ENCODE peak calls at places on chromosomes 13 and 19, in four cellular contexts. One of them, this sample, is unnamed. For H3K9me3 and H3K36me3, the result is how much of the 10 kb centered on the place peaks cover.

GRCh38 chr13:30354481-30355404 is 47.4 kb upstream of the KATNAL1 start:
- DNase-seq in tibial artery: no peak
- DNase-seq in left ventricle myocardium inferior: no peak
- DNase-seq in uterus: no peak
- DNase-seq in this sample: no peak

GRCh38 chr13:99876651-99877050 is 94.9 kb downstream of the ZIC5 start:
- DNase-seq in tibial artery: no peak
- DNase-seq in left ventricle myocardium inferior: no peak
- DNase-seq in uterus: no peak
- DNase-seq in this sample: no peak

GRCh38 chr19:6058411-6059201 is 51.7 kb downstream of the RFX2 start:
- DNase-seq in tibial artery: no peak
- DNase-seq in left ventricle myocardium inferior: no peak
- DNase-seq in uterus: no peak
- DNase-seq in this sample: no peak

GRCh38 chr13:59666504-59666903 is 497.2 kb downstream of the DIAPH3 start:
- DNase-seq in tibial artery: no peak
- DNase-seq in left ventricle myocardium inferior: no peak
- DNase-seq in uterus: no peak
- DNase-seq in this sample: no peak

GRCh38 chr13:75607447-75607846 is 28.7 kb upstream of the LMO7 start:
- DNase-seq in tibial artery: no peak
- DNase-seq in left ventricle myocardium inferior: no peak
- DNase-seq in uterus: no peak
- DNase-seq in this sample: no peak

GRCh38 chr13:31749929-31750328 is 10.6 kb downstream of the RXFP2 start:
- DNase-seq in tibial artery: no peak
- DNase-seq in left ventricle myocardium inferior: no peak
- DNase-seq in uterus: no peak
- DNase-seq in this sample: no peak

GRCh38 chr19:39112338-39112890 is 13.2 kb upstream of the PAK4 start:
- DNase-seq in tibial artery: no peak
- DNase-seq in left ventricle myocardium inferior: no peak
- DNase-seq in uterus: no peak
- DNase-seq in this sample: no peak

GRCh38 chr19:33905937-33906577 is 109.4 kb downstream of the KCTD15 start:
- DNase-seq in tibial artery: peak
- DNase-seq in left ventricle myocardium inferior: peak
- DNase-seq in uterus: peak
- DNase-seq in this sample: peak

GRCh38 chr19:56350416-56351045 is 35.9 kb upstream of the ZSCAN5A start:
- DNase-seq in tibial artery: peak
- DNase-seq in left ventricle myocardium inferior: no peak
- DNase-seq in uterus: peak
- DNase-seq in this sample: no peak

GRCh38 chr19:4328243-4328990 is 10.2 kb downstream of the STAP2 start:
- DNase-seq in tibial artery: peak
- DNase-seq in left ventricle myocardium inferior: peak
- DNase-seq in uterus: peak
- DNase-seq in this sample: peak

GRCh38 chr19:45444318-45445041 is 20.8 kb upstream of the ERCC1 start:
- DNase-seq in tibial artery: peak
- DNase-seq in left ventricle myocardium inferior: peak
- DNase-seq in uterus: peak
- DNase-seq in this sample: peak

GRCh38 chr19:19300613-19301012 is 19.7 kb downstream of the SUGP1 start:
- DNase-seq in tibial artery: no peak
- DNase-seq in left ventricle myocardium inferior: no peak
- DNase-seq in uterus: no peak
- DNase-seq in this sample: no peak

GRCh38 chr19:472005-472858 is 11.4 kb upstream of the SHC2 start:
- DNase-seq in tibial artery: no peak
- DNase-seq in left ventricle myocardium inferior: no peak
- DNase-seq in uterus: no peak
- DNase-seq in this sample: no peak

GRCh38 chr13:101202590-101202989 is 213.7 kb downstream of the NALCN start:
- DNase-seq in tibial artery: no peak
- DNase-seq in left ventricle myocardium inferior: no peak
- DNase-seq in uterus: no peak
- DNase-seq in this sample: no peak

GRCh38 chr19:18321729-18322091 is 1.2 kb downstream of the LSM4 start:
- DNase-seq in tibial artery: no peak
- DNase-seq in left ventricle myocardium inferior: no peak
- DNase-seq in uterus: no peak
- DNase-seq in this sample: no peak

GRCh38 chr13:107753286-107753685 is 462.1 kb downstream of the LIG4 start:
- DNase-seq in tibial artery: no peak
- DNase-seq in left ventricle myocardium inferior: no peak
- DNase-seq in uterus: no peak
- DNase-seq in this sample: no peak

GRCh38 chr13:97561182-97561581 is 127.2 kb downstream of the RAP2A start:
- DNase-seq in tibial artery: no peak
- DNase-seq in left ventricle myocardium inferior: no peak
- DNase-seq in uterus: no peak
- DNase-seq in this sample: no peak

GRCh38 chr19:57438925-57439324 is 3.8 kb downstream of the ZNF749 start:
- DNase-seq in tibial artery: no peak
- DNase-seq in left ventricle myocardium inferior: no peak
- DNase-seq in uterus: no peak
- DNase-seq in this sample: no peak

GRCh38 chr19:33416307-33417215 is 43.1 kb downstream of the CEBPG start:
- DNase-seq in tibial artery: no peak
- DNase-seq in left ventricle myocardium inferior: peak
- DNase-seq in uterus: peak
- DNase-seq in this sample: no peak

DNA sequence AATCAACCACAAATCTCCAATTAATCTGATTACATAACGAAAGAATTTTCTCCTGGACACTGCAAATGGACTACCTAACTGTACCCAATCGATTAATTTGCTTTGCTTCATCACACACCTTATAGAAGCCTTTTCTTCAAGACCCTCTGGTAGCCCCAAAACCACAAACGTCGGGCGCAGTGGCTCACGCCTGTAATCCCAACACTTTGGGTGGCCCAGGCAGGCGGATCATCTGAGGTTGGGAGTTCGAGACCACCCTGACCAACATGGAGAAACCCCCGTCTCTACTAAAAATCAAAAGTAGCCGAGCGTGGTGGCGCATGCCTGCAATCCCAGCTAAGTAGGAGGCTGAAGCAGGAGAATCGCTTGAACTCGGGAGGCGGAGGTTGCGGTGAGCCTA is 42.9 kb upstream of the ZNF429 start:
- DNase-seq in tibial artery: no peak
- DNase-seq in left ventricle myocardium inferior: no peak
- DNase-seq in uterus: no peak
- DNase-seq in this sample: no peak
- H3K4me3 ChIP-seq in tibial artery: no peak
- H3K4me3 ChIP-seq in left ventricle myocardium inferior: no peak
- H3K4me3 ChIP-seq in uterus: no peak
- H3K4me3 ChIP-seq in this sample: no peak

DNA sequence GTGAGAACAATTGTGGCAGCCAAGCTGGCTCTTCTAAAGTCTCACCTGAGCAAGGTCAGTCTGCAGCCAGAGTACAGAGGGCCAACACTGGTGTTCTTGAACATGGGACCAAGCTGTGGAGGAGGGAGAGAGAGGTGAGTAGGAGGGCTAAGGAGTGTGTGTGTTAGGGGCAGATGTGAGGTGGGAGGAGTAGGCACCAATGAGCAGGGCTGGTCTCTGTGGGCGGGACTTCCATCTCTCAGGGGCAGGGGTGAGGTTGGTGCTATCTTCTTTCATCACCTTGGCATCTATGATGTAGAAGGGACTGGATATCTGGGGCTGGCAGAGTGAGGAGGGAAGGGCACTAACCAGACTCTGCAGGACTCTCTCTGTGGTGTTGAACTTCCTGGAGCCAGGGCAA is 72.4 kb downstream of the MBD3L1 start:
- DNase-seq in tibial artery: no peak
- DNase-seq in left ventricle myocardium inferior: no peak
- DNase-seq in uterus: no peak
- DNase-seq in this sample: peak
- H3K9me3 ChIP-seq in tibial artery: under half
- H3K9me3 ChIP-seq in left ventricle myocardium inferior: under half
- H3K9me3 ChIP-seq in uterus: under half
- H3K9me3 ChIP-seq in this sample: under half

DNA sequence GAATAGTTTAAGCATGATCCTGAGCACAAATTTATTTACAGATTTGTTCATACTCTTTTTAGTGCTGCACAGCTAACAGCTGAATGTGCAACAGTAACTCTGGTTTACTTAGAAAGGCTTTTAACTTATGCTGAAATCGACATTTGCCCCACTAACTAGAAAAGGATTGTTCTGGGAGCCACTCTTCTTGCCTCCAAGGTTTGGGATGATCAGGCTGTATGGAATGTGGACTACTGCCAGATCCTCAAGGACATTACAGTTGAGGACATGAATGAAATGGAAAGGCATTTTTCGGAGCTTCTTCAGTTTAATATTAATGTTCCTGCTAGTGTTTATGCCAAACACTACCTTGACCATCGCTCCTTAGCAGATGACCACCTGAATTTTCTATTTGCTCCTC is 16.0 kb downstream of the ZNF100 start:
- DNase-seq in tibial artery: no peak
- DNase-seq in left ventricle myocardium inferior: no peak
- DNase-seq in uterus: no peak
- DNase-seq in this sample: no peak
- H3K36me3 ChIP-seq in tibial artery: under half
- H3K36me3 ChIP-seq in left ventricle myocardium inferior: under half
- H3K36me3 ChIP-seq in uterus: under half
- H3K36me3 ChIP-seq in this sample: under half

DNA sequence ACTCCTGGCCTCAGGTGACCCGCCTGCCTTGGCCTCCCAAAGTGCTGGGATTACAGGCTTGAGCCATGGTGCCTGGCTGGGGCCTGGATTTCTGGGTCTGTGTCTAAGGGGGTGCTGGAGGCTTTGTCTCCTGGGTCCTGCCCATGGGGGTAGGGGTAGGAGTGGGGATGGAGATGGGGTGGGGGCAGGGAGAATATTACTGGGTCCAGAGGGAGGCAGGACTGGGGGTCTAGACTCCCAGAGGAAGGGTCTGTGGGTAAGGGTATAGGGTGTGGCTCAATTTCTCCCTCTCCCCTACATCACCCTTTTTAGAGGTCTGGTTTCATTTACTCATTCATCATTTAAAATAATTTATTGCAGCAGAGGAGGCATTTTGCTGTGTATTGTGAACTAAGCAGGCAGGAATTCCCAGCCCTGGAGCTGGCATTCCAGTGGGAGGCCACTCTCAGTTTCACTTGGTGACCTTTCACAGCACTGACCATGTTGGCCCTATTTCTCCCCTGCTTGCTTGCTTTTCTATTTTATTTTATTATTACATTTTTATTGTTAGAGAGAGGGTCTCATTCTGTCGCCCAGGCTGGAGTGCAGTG is 810 bp upstream of the NFKBID start:
- DNase-seq in tibial artery: no peak
- DNase-seq in left ventricle myocardium inferior: no peak
- DNase-seq in uterus: no peak
- DNase-seq in this sample: no peak
- H3K4me3 ChIP-seq in tibial artery: peak
- H3K4me3 ChIP-seq in left ventricle myocardium inferior: peak
- H3K4me3 ChIP-seq in uterus: no peak
- H3K4me3 ChIP-seq in this sample: peak

GRCh38 chr19:15871570-15871969 is 26.3 kb downstream of the CYP4F2 start:
- DNase-seq in tibial artery: no peak
- DNase-seq in left ventricle myocardium inferior: no peak
- DNase-seq in uterus: no peak
- DNase-seq in this sample: no peak
- H3K9me3 ChIP-seq in tibial artery: under half
- H3K9me3 ChIP-seq in left ventricle myocardium inferior: under half
- H3K9me3 ChIP-seq in uterus: under half
- H3K9me3 ChIP-seq in this sample: under half

DNA sequence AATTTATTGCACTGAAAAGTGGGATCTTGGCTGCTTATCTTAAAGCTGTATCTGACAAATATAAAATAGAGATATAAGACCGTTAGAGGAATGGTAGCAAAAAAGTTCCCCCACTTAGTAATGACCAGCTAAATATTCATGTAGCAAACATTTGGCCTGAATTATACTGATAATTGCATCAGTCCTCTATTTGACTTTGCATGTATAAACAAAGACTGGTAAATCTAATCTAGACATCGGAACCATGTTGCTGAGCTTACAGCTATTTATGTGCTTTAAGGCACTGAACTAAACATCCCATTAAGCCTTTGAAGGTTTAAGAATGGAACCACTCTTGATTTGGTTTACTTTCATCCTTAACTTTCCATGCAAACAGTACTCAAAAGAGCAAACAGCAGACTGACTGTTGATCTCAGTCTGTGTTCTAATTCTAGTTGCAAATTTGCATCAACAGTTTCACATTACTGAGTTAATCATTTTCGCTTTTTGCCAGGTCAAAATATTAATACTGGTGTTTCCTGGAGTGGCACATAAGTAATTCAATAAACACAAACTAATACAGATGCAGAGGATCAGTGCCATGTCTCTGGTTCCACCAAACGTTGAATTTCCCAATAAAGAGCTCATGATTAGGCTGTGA is 203.5 kb upstream of the HTR2A start:
- DNase-seq in tibial artery: no peak
- DNase-seq in left ventricle myocardium inferior: no peak
- DNase-seq in uterus: no peak
- DNase-seq in this sample: no peak
- H3K36me3 ChIP-seq in tibial artery: under half
- H3K36me3 ChIP-seq in left ventricle myocardium inferior: under half
- H3K36me3 ChIP-seq in uterus: under half
- H3K36me3 ChIP-seq in this sample: under half

GRCh38 chr13:112056739-112057433 is 10.1 kb upstream of the SOX1 start:
- DNase-seq in tibial artery: no peak
- DNase-seq in left ventricle myocardium inferior: no peak
- DNase-seq in uterus: no peak
- DNase-seq in this sample: no peak
- H3K4me3 ChIP-seq in tibial artery: no peak
- H3K4me3 ChIP-seq in left ventricle myocardium inferior: no peak
- H3K4me3 ChIP-seq in uterus: no peak
- H3K4me3 ChIP-seq in this sample: no peak